ENCODE peak calls at places on chromosomes 4 and X, in seven cellular contexts. T is activated naive CD4-positive, alpha-beta T cell treated with anti-CD3 and anti-CD28 coated beads, Interleukin-2, amount 10 ng/mL, durations not matched to agents 7 days and 5 days; H is memory B cell; G is stimulated activated CD4-positive, alpha-beta T cell treated with anti-CD3 and anti-CD28 coated beads, Interleukin-15, amount 100 ng/mL, for 1 hour; X is AG20443; R is skeletal muscle cell; U is sigmoid colon. N is an unnamed sample.

GRCh38 chr4:89914609-89915008 is 20.0 kb downstream of the MMRN1 start:
- DNase-seq in T (no peak), H (no peak), U (no peak), R (no peak), X (no peak), G (no peak), N (no peak)

GRCh38 chr4:92483341-92483740 is 179.6 kb downstream of the GRID2 start:
- DNase-seq in G (no peak), T (no peak), R (no peak), U (no peak), H (no peak), X (no peak), N (no peak)

GRCh38 chr4:8200302-8200975 is 1.3 kb downstream of the SH3TC1 start:
- DNase-seq in R (no peak), U (peak), G (no peak), T (peak), X (no peak), H (peak), N (peak)

GRCh38 chr4:99473131-99473530 is 37.7 kb upstream of the C4orf17 start:
- DNase-seq in X (no peak), R (no peak), H (no peak), G (no peak), T (no peak), U (no peak), N (no peak)

GRCh38 chr4:137283737-137284136 is 248.6 kb downstream of the PCDH18 start:
- DNase-seq in X (peak), G (no peak), R (peak), U (no peak), H (no peak), T (no peak), N (no peak)

GRCh38 chr4:1406416-1406945 is at the start of gene NKX1-1:
- DNase-seq in G (no peak), H (no peak), U (no peak), R (no peak), T (no peak), X (peak), N (no peak)

GRCh38 chr4:150248181-150248580 is 169.9 kb downstream of the DCLK2 start:
- DNase-seq in H (no peak), U (no peak), G (no peak), X (no peak), T (no peak), R (no peak), N (no peak)

GRCh38 chrX:130171446-130172126 is at the start of gene RAB33A:
- DNase-seq in R (no peak), U (peak), G (no peak), X (no peak), H (no peak), T (peak), N (peak)

GRCh38 chrX:152915541-152916241 is 17.8 kb downstream of the ZNF185 start:
- DNase-seq in X (peak), G (no peak), R (peak), T (peak), U (no peak), H (peak), N (no peak)

GRCh38 chr4:96009720-96010119 is 169.8 kb downstream of the PDHA2 start:
- DNase-seq in X (no peak), H (no peak), R (peak), U (no peak), G (no peak), T (no peak), N (no peak)

GRCh38 chr4:178090640-178091411 is 648.6 kb upstream of the AGA start:
- DNase-seq in X (no peak), R (no peak), T (no peak), G (no peak), U (no peak), H (no peak), N (no peak)

GRCh38 chrX:80335062-80335830 is 85.0 kb upstream of the TENT5D start:
- DNase-seq in H (no peak), T (no peak), G (no peak), X (peak), U (peak), R (no peak), N (no peak)

GRCh38 chrX:23061116-23061515 is 61.4 kb downstream of the DDX53 start:
- DNase-seq in T (no peak), G (no peak), U (no peak), X (no peak), R (no peak), H (no peak), N (no peak)

GRCh38 chrX:135931644-135932487 is 38.4 kb downstream of the SAGE1 start:
- DNase-seq in T (peak), R (no peak), G (no peak), H (peak), U (no peak), X (peak), N (peak)

GRCh38 chr4:7389101-7389701 is 45.5 kb downstream of the PSAPL1 start:
- DNase-seq in R (no peak), H (no peak), U (peak), T (peak), X (no peak), G (no peak), N (peak)

GRCh38 chrX:10769165-10769564 is 148.8 kb upstream of the MID1 start:
- DNase-seq in G (no peak), H (no peak), T (no peak), R (no peak), U (no peak), X (peak), N (no peak)

GRCh38 chr4:7956306-7957112 is 16.8 kb upstream of the AFAP1 start:
- DNase-seq in R (no peak), G (no peak), H (no peak), X (peak), T (no peak), U (no peak), N (no peak)

GRCh38 chr4:145058256-145058655 is 39.7 kb downstream of the ANAPC10 start:
- DNase-seq in U (no peak), R (no peak), G (no peak), H (no peak), X (no peak), T (no peak), N (no peak)

GRCh38 chr4:104752337-104752736 is 257.6 kb upstream of the CXXC4 start:
- DNase-seq in R (no peak), T (no peak), U (no peak), H (no peak), X (no peak), G (no peak), N (no peak)

GRCh38 chrX:126820700-126821420 is 1.3 kb downstream of the PRR32 start:
- DNase-seq in H (no peak), T (no peak), U (no peak), X (no peak), R (no peak), G (no peak), N (no peak)

GRCh38 chr4:945274-946102 is 13.2 kb downstream of the TMEM175 start:
- DNase-seq in H (no peak), G (no peak), X (no peak), U (no peak), T (no peak), R (no peak), N (no peak)

GRCh38 chr4:83362492-83363329 is 28.1 kb upstream of the HPSE start:
- DNase-seq in T (no peak), G (no peak), R (no peak), H (no peak), X (peak), U (no peak), N (no peak)

GRCh38 chr4:89509708-89510269 is 202.2 kb upstream of the GPRIN3 start:
- DNase-seq in H (no peak), T (peak), G (no peak), U (no peak), X (peak), R (peak), N (peak)

GRCh38 chr4:168432419-168433146 is 47.7 kb downstream of the DDX60L start:
- DNase-seq in R (no peak), X (no peak), U (no peak), G (no peak), H (no peak), T (no peak), N (no peak)